ENCODE peak calls at places on chromosomes 6 and 20, in ten cellular contexts. W, L, Y, R, X, E, H, K, O and G are unnamed samples.
A peak's percentile ranks its signal among the peaks of the same experiment; 100 is the strongest.

GRCh38 chr6:21188505-21189223 is 404.9 kb upstream of the SOX4 start:
- DNase-seq in X (no peak), K (no peak), H (no peak), R (no peak), O (no peak), E (no peak), Y (peak; percentile 90), L (no peak), W (no peak), G (no peak)

GRCh38 chr6:21309791-21310190 is 283.8 kb upstream of the SOX4 start:
- DNase-seq in Y (no peak), X (no peak), L (no peak), R (no peak), K (no peak), E (no peak), O (no peak), W (no peak), H (no peak), G (no peak)

GRCh38 chr20:49659096-49659495 is 54.6 kb downstream of the B4GALT5 start:
- DNase-seq in E (no peak), X (no peak), W (no peak), O (peak; percentile 51), Y (no peak), H (no peak), L (no peak), K (no peak), R (no peak), G (no peak)

GRCh38 chr6:107116328-107116892 is 1.1 kb upstream of the BEND3 start:
- DNase-seq in W (peak; percentile 27), R (peak; percentile 56), E (no peak), O (no peak), X (peak; percentile 61), Y (peak; percentile 62), K (peak; percentile 61), H (no peak), L (peak; percentile 21), G (no peak)

GRCh38 chr20:11901127-11901526 is 16.6 kb upstream of the BTBD3 start:
- DNase-seq in Y (no peak), H (no peak), L (no peak), R (peak; percentile 93), W (peak; percentile 34), X (no peak), K (no peak), O (no peak), E (no peak), G (no peak)

GRCh38 chr20:37309941-37310590 is 20.6 kb downstream of the MANBAL start:
- DNase-seq in K (no peak), X (no peak), E (no peak), H (no peak), R (no peak), W (no peak), L (no peak), Y (no peak), O (no peak), G (no peak)

GRCh38 chr20:24507182-24507853 is 37.9 kb downstream of the SYNDIG1 start:
- DNase-seq in L (no peak), H (no peak), Y (no peak), O (no peak), R (no peak), E (no peak), K (no peak), X (no peak), W (no peak), G (no peak)

GRCh38 chr6:139680819-139681218 is 306.4 kb upstream of the CITED2 start:
- DNase-seq in O (no peak), R (no peak), L (no peak), K (no peak), W (no peak), E (no peak), H (no peak), X (peak; percentile 37), Y (no peak), G (no peak)

GRCh38 chr6:145904878-145905277 is 59.3 kb downstream of the SHPRH start:
- DNase-seq in X (no peak), H (no peak), O (no peak), R (no peak), Y (peak; percentile 89), K (no peak), W (no peak), E (no peak), L (no peak), G (no peak)

GRCh38 chr6:115932481-115932880 is 128.2 kb downstream of the FRK start:
- DNase-seq in L (no peak), W (peak; percentile 65), O (no peak), Y (peak; percentile 36), H (no peak), R (peak; percentile 71), E (no peak), K (no peak), X (no peak), G (no peak)

GRCh38 chr6:38796850-38797249 is 81.7 kb downstream of the DNAH8 start:
- DNase-seq in E (no peak), Y (no peak), O (no peak), H (no peak), W (peak; percentile 11), L (no peak), K (no peak), R (no peak), X (no peak), G (no peak)

GRCh38 chr20:57688864-57689263 is 21.0 kb downstream of the PMEPA1 start:
- DNase-seq in W (no peak), R (no peak), Y (no peak), E (peak; percentile 67), O (peak; percentile 63), H (no peak), K (peak; percentile 83), L (no peak), X (no peak), G (peak; percentile 36)

GRCh38 chr6:71965404-71965803 is 79.1 kb downstream of the RIMS1 start:
- DNase-seq in K (no peak), E (no peak), H (no peak), L (no peak), O (no peak), W (no peak), R (no peak), Y (peak; percentile 72), X (peak; percentile 83), G (no peak)

GRCh38 chr6:84065718-84066290 is 32.2 kb downstream of the MRAP2 start:
- DNase-seq in R (peak; percentile 61), H (no peak), L (no peak), Y (peak; percentile 62), E (no peak), K (peak; percentile 69), X (no peak), W (no peak), O (no peak), G (no peak)

GRCh38 chr6:150891886-150892485 is 26.5 kb downstream of the MTHFD1L start:
- DNase-seq in L (peak; percentile 53), R (peak; percentile 82), H (peak; percentile 58), Y (peak; percentile 67), K (peak; percentile 83), O (peak; percentile 70), W (peak; percentile 42), X (peak; percentile 73), E (peak; percentile 53), G (peak; percentile 84)

GRCh38 chr6:53112404-53112803 is 36.2 kb downstream of the GCM1 start:
- DNase-seq in E (no peak), H (peak; percentile 84), K (no peak), Y (peak; percentile 85), R (no peak), X (no peak), O (no peak), L (no peak), W (peak; percentile 55), G (no peak)

GRCh38 chr20:50144362-50144761 is 9.2 kb downstream of the PEDS1 start:
- DNase-seq in Y (no peak), K (peak; percentile 90), H (peak; percentile 61), W (peak; percentile 83), L (no peak), E (no peak), X (no peak), R (peak; percentile 99), O (no peak), G (no peak)

GRCh38 chr6:52162940-52163908 is 23.0 kb upstream of the IL17A start:
- DNase-seq in K (no peak), L (no peak), O (no peak), Y (peak; percentile 33), W (peak; percentile 29), E (peak; percentile 1), H (no peak), X (no peak), R (peak; percentile 43), G (no peak)

GRCh38 chr20:40682104-40683045 is 6.7 kb downstream of the MAFB start:
- DNase-seq in O (no peak), H (no peak), K (no peak), R (peak; percentile 28), L (no peak), E (no peak), Y (no peak), X (no peak), W (no peak), G (no peak)

GRCh38 chr6:144411506-144412165 is 126.5 kb downstream of the UTRN start:
- DNase-seq in W (peak; percentile 56), X (no peak), L (no peak), K (no peak), H (no peak), Y (no peak), E (no peak), O (no peak), R (no peak), G (no peak)

GRCh38 chr6:61134028-61134427 is 1152.0 kb downstream of the KHDRBS2 start:
- DNase-seq in W (no peak), K (no peak), Y (no peak), H (no peak), R (no peak), X (no peak), O (no peak), L (no peak), E (no peak), G (no peak)

GRCh38 chr20:63472159-63472811 is at the start of gene KCNQ2:
- DNase-seq in H (no peak), K (no peak), O (peak; percentile 90), Y (no peak), L (no peak), W (peak; percentile 27), R (no peak), X (peak; percentile 79), E (no peak), G (no peak)

GRCh38 chr6:137645850-137646249 is 151.7 kb upstream of the OLIG3 start:
- DNase-seq in Y (no peak), H (no peak), W (no peak), E (no peak), R (no peak), X (no peak), K (no peak), L (no peak), O (no peak), G (no peak)

GRCh38 chr6:89927788-89928565 is 33.7 kb downstream of the GJA10 start:
- DNase-seq in Y (no peak), X (no peak), L (no peak), R (peak; percentile 63), W (no peak), K (no peak), H (no peak), E (no peak), O (no peak), G (no peak)